ENCODE peak calls at places on chromosomes 13 and 19, in eight cellular contexts. O is progenitor cell of endocrine pancreas; E is WERI-Rb-1; C is AG10803; A is fibroblast of lung; Z is activated T-helper 2 cell treated with anti-CD3 and anti-CD28 coated beads, Interferon-gamma antibody, Interleukin-2, Interleukin-4, amounts not matched to agents 10 μg/mL and 5 μg/mL and 100 μg/mL, durations not matched to agents 14 hours and 24 hours and 36 hours; W is uterus; N is substantia nigra. K is an unnamed sample.

GRCh38 chr19:40513345-40513678 is 46.5 kb downstream of the SPTBN4 start:
- DNase-seq in A (no peak), C (no peak), O (no peak), N (no peak), Z (no peak), E (no peak), W (no peak), K (no peak)

GRCh38 chr13:77375554-77375953 is 48.7 kb upstream of the MYCBP2 start:
- DNase-seq in A (peak), W (no peak), Z (no peak), C (no peak), E (no peak), N (no peak), O (no peak), K (no peak)

GRCh38 chr13:49247722-49248432 is at the start of gene CDADC1:
- DNase-seq in W (peak), N (peak), O (peak), E (peak), C (peak), A (peak), Z (peak), K (peak)

GRCh38 chr13:51797664-51798488 is 6.1 kb downstream of the DHRS12 start:
- DNase-seq in N (no peak), Z (peak), A (peak), W (peak), O (peak), C (peak), E (peak), K (no peak)

GRCh38 chr19:366951-367350 is 22.4 kb upstream of the MIER2 start:
- DNase-seq in E (no peak), A (no peak), W (no peak), O (no peak), Z (no peak), C (no peak), N (no peak), K (no peak)

GRCh38 chr13:74036373-74036772 is 97.8 kb downstream of the KLF12 start:
- DNase-seq in E (no peak), N (no peak), A (no peak), C (no peak), Z (no peak), W (no peak), O (no peak), K (no peak)

GRCh38 chr13:71303144-71303543 is 563.9 kb downstream of the DACH1 start:
- DNase-seq in C (no peak), E (no peak), W (no peak), O (no peak), N (no peak), A (peak), Z (no peak), K (no peak)

GRCh38 chr19:10289167-10289835 is 451 bp upstream of the ICAM5 start:
- DNase-seq in A (no peak), Z (peak), N (no peak), C (peak), E (peak), O (no peak), W (no peak), K (peak)

GRCh38 chr13:87777395-87777794 is 106.2 kb downstream of the SLITRK5 start:
- DNase-seq in A (peak), O (no peak), W (no peak), C (no peak), N (no peak), Z (no peak), E (no peak), K (no peak)

GRCh38 chr19:1487576-1488281 is 2.4 kb downstream of the PCSK4 start:
- DNase-seq in N (no peak), A (no peak), E (no peak), Z (no peak), C (no peak), O (no peak), W (no peak), K (peak)

GRCh38 chr13:38902551-38902950 is 88.1 kb downstream of the STOML3 start:
- DNase-seq in A (no peak), N (no peak), Z (no peak), W (no peak), E (no peak), O (no peak), C (no peak), K (no peak)

GRCh38 chr19:41767105-41767504 is 11.8 kb downstream of the CEACAM6 start:
- DNase-seq in A (no peak), C (no peak), W (no peak), N (no peak), O (no peak), E (no peak), Z (no peak), K (no peak)

GRCh38 chr19:49149652-49150105 is 5.5 kb downstream of the HRC start:
- DNase-seq in E (peak), C (peak), O (peak), N (peak), W (peak), Z (no peak), A (peak), K (peak)

GRCh38 chr19:18596752-18597157 is 8.2 kb downstream of the REX1BD start:
- DNase-seq in Z (no peak), N (no peak), W (peak), O (no peak), C (peak), E (peak), A (no peak), K (no peak)

GRCh38 chr13:30862707-30863106 is 43.4 kb upstream of the MEDAG start:
- DNase-seq in W (peak), Z (no peak), O (no peak), C (no peak), E (no peak), A (peak), N (no peak), K (peak)

GRCh38 chr19:33717878-33718277 is 78.8 kb upstream of the KCTD15 start:
- DNase-seq in N (no peak), W (no peak), O (no peak), A (no peak), C (no peak), Z (no peak), E (no peak), K (no peak)

GRCh38 chr19:16626796-16627193 is 1.2 kb downstream of the MED26 start:
- DNase-seq in W (no peak), O (no peak), C (no peak), Z (no peak), N (no peak), E (no peak), A (peak), K (no peak)

GRCh38 chr13:48842316-48842715 is 133.4 kb upstream of the FNDC3A start:
- DNase-seq in C (no peak), W (no peak), O (no peak), Z (no peak), N (no peak), A (no peak), E (no peak), K (no peak)

GRCh38 chr13:91058066-91058465 is 289.4 kb upstream of the MIR17HG start:
- DNase-seq in A (peak), W (no peak), N (no peak), O (no peak), E (no peak), C (no peak), Z (no peak), K (no peak)

GRCh38 chr19:13104848-13105646 is 2.4 kb upstream of the LYL1 start:
- DNase-seq in O (no peak), A (no peak), N (no peak), W (no peak), C (no peak), E (no peak), Z (no peak), K (no peak)

GRCh38 chr19:34220472-34221063 is 33.8 kb upstream of the GARRE1 start:
- DNase-seq in O (peak), C (peak), N (peak), W (no peak), A (peak), E (peak), Z (peak), K (peak)

GRCh38 chr19:13001502-13002388 is 6.5 kb downstream of the NFIX start:
- DNase-seq in A (peak), Z (no peak), O (no peak), W (peak), C (peak), E (no peak), N (peak), K (peak)

GRCh38 chr13:40874138-40874776 is 84.8 kb downstream of the SLC25A15 start:
- DNase-seq in E (no peak), Z (no peak), A (no peak), C (no peak), W (no peak), N (no peak), O (no peak), K (no peak)

GRCh38 chr19:56294557-56294956 is 20.1 kb downstream of the ZSCAN5A start:
- DNase-seq in A (peak), W (no peak), N (no peak), C (no peak), O (no peak), Z (no peak), E (no peak), K (no peak)

GRCh38 chr19:38816131-38816750 is 3.5 kb upstream of the LGALS4 start:
- DNase-seq in W (no peak), O (no peak), C (no peak), E (no peak), Z (no peak), N (no peak), A (no peak), K (no peak)

GRCh38 chr13:81602236-81602635 is 1261.3 kb upstream of the SPRY2 start:
- DNase-seq in C (no peak), E (no peak), O (no peak), W (no peak), N (no peak), A (peak), Z (no peak), K (no peak)

GRCh38 chr13:106028916-106029315 is 506.5 kb downstream of the EFNB2 start:
- DNase-seq in A (peak), O (no peak), Z (no peak), W (no peak), N (no peak), C (peak), E (no peak), K (no peak)

GRCh38 chr19:7722231-7722651 is 9.7 kb downstream of the CLEC4G start:
- DNase-seq in A (no peak), E (peak), Z (no peak), W (no peak), O (no peak), N (no peak), C (no peak), K (no peak)

GRCh38 chr13:24910502-24911134 is 146.6 kb downstream of the RNF17 start:
- DNase-seq in N (no peak), W (no peak), A (no peak), O (no peak), E (no peak), C (no peak), Z (no peak), K (no peak)

GRCh38 chr19:49502866-49503581 is 6.8 kb downstream of the RPS11 start:
- DNase-seq in C (peak), A (peak), E (peak), N (no peak), W (peak), Z (peak), O (no peak), K (no peak)

GRCh38 chr19:54431255-54431838 is 16.1 kb downstream of the TTYH1 start:
- DNase-seq in E (no peak), O (no peak), N (no peak), Z (no peak), C (no peak), W (no peak), A (peak), K (peak)

GRCh38 chr13:90883592-90883991 is 463.9 kb upstream of the MIR17HG start:
- DNase-seq in C (no peak), N (no peak), Z (no peak), O (no peak), E (no peak), A (no peak), W (no peak), K (no peak)

GRCh38 chr13:44969858-44970484 is 19.3 kb downstream of the NUFIP1 start:
- DNase-seq in A (peak), Z (no peak), O (no peak), C (peak), N (no peak), E (no peak), W (no peak), K (no peak)

GRCh38 chr19:50462970-50463369 is 13.3 kb upstream of the EMC10 start:
- DNase-seq in N (no peak), W (no peak), A (no peak), C (no peak), O (no peak), Z (no peak), E (no peak), K (no peak)

GRCh38 chr13:95624020-95624419 is 20.5 kb downstream of the DZIP1 start:
- DNase-seq in A (peak), N (no peak), C (peak), E (no peak), O (no peak), Z (no peak), W (no peak), K (no peak)

GRCh38 chr13:61413572-61413971 is 2.1 kb downstream of the PCDH20 start:
- DNase-seq in W (no peak), O (peak), A (no peak), C (no peak), Z (no peak), E (no peak), N (no peak), K (no peak)

GRCh38 chr19:55087542-55087935 is 11.9 kb downstream of the EPS8L1 start:
- DNase-seq in N (no peak), Z (no peak), O (no peak), E (no peak), C (peak), W (no peak), A (peak), K (no peak)

K was measured in heart left ventricle.